ENCODE peak calls at places on chromosome 11, in eight cellular contexts. N, S, V, H, U, R, Y and M are unnamed samples.

GRCh38 chr11:118318112-118319030 is 13.8 kb downstream of the CD3E start:
- DNase-seq in N (no peak), S (no peak), V (no peak), H (no peak), U (no peak), R (no peak), Y (no peak), M (no peak)

GRCh38 chr11:2657697-2658284 is 42.0 kb downstream of the KCNQ1OT1 start:
- DNase-seq in N (no peak), S (no peak), V (no peak), H (no peak), U (no peak), R (no peak), Y (no peak), M (no peak)

GRCh38 chr11:120136356-120136755 is 1.6 kb downstream of the TRIM29 start:
- DNase-seq in N (no peak), S (no peak), V (no peak), H (peak; percentile 1), U (no peak), R (no peak), Y (no peak), M (no peak)

GRCh38 chr11:36240746-36241295 is 48.4 kb downstream of the COMMD9 start:
- DNase-seq in N (no peak), S (no peak), V (no peak), H (no peak), U (no peak), R (no peak), Y (no peak), M (no peak)

GRCh38 chr11:2807276-2807681 is 78.3 kb downstream of the CDKN1C start:
- DNase-seq in N (peak; percentile 72), S (peak; percentile 87), V (no peak), H (no peak), U (no peak), R (peak; percentile 83), Y (no peak), M (no peak)

GRCh38 chr11:68959465-68960298 is 21.1 kb downstream of the MRGPRD start:
- DNase-seq in N (no peak), S (no peak), V (no peak), H (no peak), U (no peak), R (no peak), Y (no peak), M (no peak)

GRCh38 chr11:25733777-25734176 is 598.2 kb upstream of the ANO3 start:
- DNase-seq in N (no peak), S (no peak), V (no peak), H (no peak), U (no peak), R (no peak), Y (no peak), M (no peak)

GRCh38 chr11:5631969-5632635 is 7.3 kb downstream of the TRIM34 start:
- DNase-seq in N (no peak), S (no peak), V (no peak), H (peak; percentile 37), U (no peak), R (no peak), Y (no peak), M (no peak)

GRCh38 chr11:47907499-47907898 is 59.3 kb upstream of the NUP160 start:
- DNase-seq in N (no peak), S (no peak), V (peak; percentile 37), H (no peak), U (no peak), R (no peak), Y (no peak), M (no peak)

GRCh38 chr11:93143186-93143585 is 54.6 kb downstream of the SLC36A4 start:
- DNase-seq in N (no peak), S (no peak), V (peak; percentile 76), H (no peak), U (no peak), R (no peak), Y (no peak), M (no peak)

GRCh38 chr11:134120921-134121526 is 52.2 kb downstream of the JAM3 start:
- DNase-seq in N (peak; percentile 30), S (no peak), V (peak; percentile 52), H (no peak), U (no peak), R (no peak), Y (no peak), M (no peak)

GRCh38 chr11:69443968-69444364 is 37.5 kb upstream of the LINC01488 start:
- DNase-seq in N (peak; percentile 54), S (no peak), V (peak; percentile 58), H (no peak), U (no peak), R (no peak), Y (no peak), M (no peak)

GRCh38 chr11:17828311-17828751 is 93.8 kb downstream of the KCNC1 start:
- DNase-seq in N (peak; percentile 70), S (no peak), V (peak; percentile 59), H (no peak), U (no peak), R (no peak), Y (no peak), M (no peak)

GRCh38 chr11:47550288-47551052 is 2.5 kb downstream of the CELF1 start:
- DNase-seq in N (no peak), S (peak; percentile 70), V (no peak), H (no peak), U (no peak), R (no peak), Y (no peak), M (no peak)

GRCh38 chr11:2748814-2749554 is 49.2 kb upstream of the KCNQ1OT1 start:
- DNase-seq in N (peak; percentile 22), S (no peak), V (no peak), H (no peak), U (no peak), R (peak; percentile 33), Y (no peak), M (no peak)

GRCh38 chr11:48088682-48089050 is 108.3 kb downstream of the PTPRJ start:
- DNase-seq in N (no peak), S (peak; percentile 34), V (no peak), H (no peak), U (no peak), R (no peak), Y (no peak), M (no peak)

GRCh38 chr11:5363712-5364111 is 12.4 kb downstream of the OR51B6 start:
- DNase-seq in N (no peak), S (no peak), V (no peak), H (no peak), U (no peak), R (no peak), Y (no peak), M (no peak)

GRCh38 chr11:12860827-12861226 is 148.3 kb upstream of the RASSF10 start:
- DNase-seq in N (no peak), S (no peak), V (no peak), H (no peak), U (no peak), R (no peak), Y (no peak), M (no peak)

GRCh38 chr11:83156150-83156995 is 558 bp upstream of the PCF11 start:
- DNase-seq in N (peak; percentile 99), S (peak; percentile 100), V (peak; percentile 100), H (peak; percentile 80), U (peak; percentile 99), R (peak; percentile 99), Y (peak; percentile 99), M (peak; percentile 100)

GRCh38 chr11:9982127-9982795 is 311.8 kb downstream of the SBF2 start:
- DNase-seq in N (no peak), S (no peak), V (no peak), H (no peak), U (no peak), R (no peak), Y (no peak), M (no peak)

GRCh38 chr11:102582140-102582539 is 43.0 kb downstream of the MMP20 start:
- DNase-seq in N (no peak), S (no peak), V (no peak), H (no peak), U (no peak), R (no peak), Y (no peak), M (no peak)

GRCh38 chr11:81673001-81673400 is 1060.7 kb downstream of the FAM181B start:
- DNase-seq in N (no peak), S (no peak), V (no peak), H (no peak), U (no peak), R (no peak), Y (no peak), M (no peak)

GRCh38 chr11:9053631-9054030 is 37.8 kb downstream of the SCUBE2 start:
- DNase-seq in N (no peak), S (no peak), V (peak; percentile 73), H (no peak), U (no peak), R (no peak), Y (no peak), M (no peak)

GRCh38 chr11:125063429-125064043 is 431 bp downstream of the SLC37A2 start:
- DNase-seq in N (no peak), S (no peak), V (no peak), H (no peak), U (no peak), R (no peak), Y (no peak), M (no peak)

GRCh38 chr11:35615911-35616900 is 2.1 kb upstream of the FJX1 start:
- DNase-seq in N (no peak), S (no peak), V (peak; percentile 74), H (no peak), U (no peak), R (no peak), Y (no peak), M (peak; percentile 79)

GRCh38 chr11:71452354-71453020 is 516 bp upstream of the NADSYN1 start:
- DNase-seq in N (peak; percentile 49), S (peak; percentile 79), V (peak; percentile 35), H (no peak), U (no peak), R (no peak), Y (no peak), M (peak; percentile 45)

GRCh38 chr11:64916848-64917662 is at the start of gene ATG2A:
- DNase-seq in N (peak; percentile 99), S (peak; percentile 100), V (peak; percentile 100), H (peak; percentile 99), U (peak; percentile 97), R (peak; percentile 99), Y (peak; percentile 99), M (peak; percentile 100)
- TF ChIP-seq POLR2A in N (peak; percentile 79), S (peak; percentile 76), V (peak; percentile 89), H (peak; percentile 73), U (peak; percentile 36), R (peak; percentile 62), Y (peak; percentile 37), M (peak; percentile 86)

GRCh38 chr11:122398851-122399250 is 256.7 kb upstream of the UBASH3B start:
- DNase-seq in N (no peak), S (no peak), V (no peak), H (no peak), U (no peak), R (no peak), Y (no peak), M (no peak)
- TF ChIP-seq POLR2A in N (no peak), S (no peak), V (no peak), H (no peak), U (no peak), R (no peak), Y (no peak), M (no peak)

GRCh38 chr11:31366795-31367194 is 2.7 kb downstream of the DCDC1 start:
- DNase-seq in N (no peak), S (no peak), V (no peak), H (no peak), U (no peak), R (no peak), Y (no peak), M (no peak)

GRCh38 chr11:31369348-31370329 is at the start of the genes DCDC1 and DNAJC24:
- DNase-seq in N (peak; percentile 92), S (peak; percentile 94), V (peak; percentile 91), H (peak; percentile 34), U (peak; percentile 89), R (peak; percentile 86), Y (peak; percentile 88), M (peak; percentile 96)
- TF ChIP-seq POLR2A in N (no peak), S (no peak), V (peak; percentile 56), H (peak; percentile 77), U (peak; percentile 92), R (no peak), Y (peak; percentile 85), M (peak; percentile 77)

GRCh38 chr11:19229671-19230070 is 11.1 kb downstream of the E2F8 start:
- DNase-seq in N (no peak), S (no peak), V (no peak), H (no peak), U (no peak), R (no peak), Y (no peak), M (no peak)
- TF ChIP-seq POLR2A in N (no peak), S (no peak), V (no peak), H (no peak), U (no peak), R (no peak), Y (no peak), M (no peak)